ENCODE peak calls at places on chromosomes 3 and 15, in nine cellular contexts. N, S, R, X, Z, V, A, W and D are unnamed samples.

GRCh38 chr3:187963003-187963676 is 190.8 kb upstream of the LPP start:
- DNase-seq in N (no peak), S (no peak), R (no peak), X (no peak), Z (no peak), V (no peak), A (no peak), W (no peak), D (no peak)

GRCh38 chr3:55147406-55147805 is 219.5 kb upstream of the LRTM1 start:
- DNase-seq in N (no peak), S (no peak), R (no peak), X (no peak), Z (no peak), V (no peak), A (no peak), W (no peak), D (no peak)

GRCh38 chr3:69161587-69162196 is 39.3 kb upstream of the LMOD3 start:
- DNase-seq in N (no peak), S (peak), R (peak), X (peak), Z (no peak), V (peak), A (peak), W (no peak), D (peak)

GRCh38 chr3:169203631-169204550 is 459.6 kb downstream of the MECOM start:
- DNase-seq in N (no peak), S (peak), R (no peak), X (no peak), Z (no peak), V (no peak), A (no peak), W (no peak), D (no peak)

GRCh38 chr3:18126772-18127171 is 298.4 kb downstream of the SATB1 start:
- DNase-seq in N (no peak), S (no peak), R (no peak), X (no peak), Z (no peak), V (no peak), A (no peak), W (no peak), D (no peak)

GRCh38 chr3:123878807-123879206 is 5.3 kb downstream of the MYLK start:
- DNase-seq in N (no peak), S (no peak), R (no peak), X (no peak), Z (no peak), V (no peak), A (no peak), W (no peak), D (no peak)

GRCh38 chr15:100780208-100780800 is 99.3 kb upstream of the ALDH1A3 start:
- DNase-seq in N (no peak), S (no peak), R (no peak), X (no peak), Z (no peak), V (no peak), A (no peak), W (no peak), D (no peak)

GRCh38 chr15:66228807-66229557 is 24.6 kb downstream of the MEGF11 start:
- DNase-seq in N (no peak), S (no peak), R (no peak), X (no peak), Z (no peak), V (no peak), A (no peak), W (no peak), D (no peak)

GRCh38 chr15:85116494-85116893 is 134.8 kb downstream of the PDE8A start:
- DNase-seq in N (no peak), S (no peak), R (no peak), X (no peak), Z (no peak), V (no peak), A (no peak), W (no peak), D (no peak)

GRCh38 chr3:47098910-47099309 is 65.0 kb downstream of the SETD2 start:
- DNase-seq in N (no peak), S (no peak), R (no peak), X (no peak), Z (no peak), V (no peak), A (no peak), W (no peak), D (no peak)

GRCh38 chr3:132953683-132954082 is 84.5 kb upstream of the TMEM108 start:
- DNase-seq in N (no peak), S (no peak), R (no peak), X (no peak), Z (no peak), V (no peak), A (no peak), W (no peak), D (no peak)

GRCh38 chr15:43487271-43487895 is 5.6 kb downstream of the TP53BP1 start:
- DNase-seq in N (no peak), S (no peak), R (no peak), X (no peak), Z (no peak), V (no peak), A (no peak), W (no peak), D (no peak)

GRCh38 chr3:140378571-140379340 is 299.1 kb upstream of the TRIM42 start:
- DNase-seq in N (no peak), S (peak), R (no peak), X (no peak), Z (no peak), V (no peak), A (no peak), W (no peak), D (no peak)